ENCODE peak calls at places on chromosomes 6 and 20, in five cellular contexts. O is A549; V is CD8-positive, alpha-beta T cell; T is foreskin fibroblast; J is heart left ventricle. F is an unnamed sample.

GRCh38 chr20:48717095-48717958 is 110.5 kb downstream of the PREX1 start:
- DNase-seq in T (no peak), J (no peak), O (no peak), V (no peak), F (no peak)

GRCh38 chr6:35077006-35077712 is 64.0 kb downstream of the TCP11 start:
- DNase-seq in V (no peak), T (no peak), J (no peak), O (no peak), F (no peak)

GRCh38 chr6:97656236-97656635 is 373.2 kb upstream of the MMS22L start:
- DNase-seq in T (no peak), O (no peak), J (no peak), V (no peak), F (no peak)

GRCh38 chr6:81865712-81866111 is 113.2 kb upstream of the TENT5A start:
- DNase-seq in O (no peak), V (no peak), J (no peak), T (peak), F (no peak)

GRCh38 chr6:102571236-102571908 is 1177.9 kb downstream of the GRIK2 start:
- DNase-seq in J (no peak), O (no peak), V (no peak), T (no peak), F (no peak)

GRCh38 chr20:61280217-61280980 is 28.3 kb downstream of the CDH4 start:
- DNase-seq in J (no peak), V (no peak), T (no peak), O (no peak), F (no peak)

GRCh38 chr6:140043357-140043756 is 668.9 kb upstream of the CITED2 start:
- DNase-seq in V (no peak), O (peak), J (no peak), T (peak), F (no peak)

GRCh38 chr6:166687538-166688259 is 60.6 kb upstream of the RPS6KA2 start:
- DNase-seq in V (no peak), J (no peak), O (no peak), T (no peak), F (no peak)

GRCh38 chr6:113277111-113277510 is 580.0 kb upstream of the MARCKS start:
- DNase-seq in V (no peak), J (no peak), T (no peak), O (no peak), F (no peak)

GRCh38 chr20:40393161-40393560 is 295.9 kb downstream of the MAFB start:
- DNase-seq in O (no peak), T (no peak), V (no peak), J (no peak), F (no peak)

GRCh38 chr6:27188885-27189418 is 58.5 kb upstream of the PRSS16 start:
- DNase-seq in O (peak), J (peak), T (peak), V (no peak), F (peak)

GRCh38 chr20:10447028-10447427 is 11.9 kb downstream of the SLX4IP start:
- DNase-seq in T (no peak), O (peak), V (no peak), J (no peak), F (no peak)

GRCh38 chr20:21377701-21378100 is 19.6 kb downstream of the NKX2-4 start:
- DNase-seq in V (no peak), T (no peak), J (no peak), O (no peak), F (no peak)

GRCh38 chr6:108556864-108557493 is 3.7 kb upstream of the FOXO3 start:
- DNase-seq in T (peak), V (no peak), O (no peak), J (no peak), F (no peak)

GRCh38 chr20:38875170-38875993 is 50.8 kb upstream of the FAM83D start:
- DNase-seq in V (peak), O (no peak), J (no peak), T (no peak), F (no peak)

GRCh38 chr20:53937929-53938367 is 132.4 kb downstream of the BCAS1 start:
- DNase-seq in V (no peak), T (no peak), J (no peak), O (no peak), F (no peak)

GRCh38 chr20:46406986-46407670 is 713 bp upstream of the ELMO2 start:
- DNase-seq in V (peak), T (peak), O (no peak), J (peak), F (no peak)

GRCh38 chr6:54856137-54856536 is 9.6 kb downstream of the FAM83B start:
- DNase-seq in V (no peak), J (no peak), O (no peak), T (no peak), F (no peak)

GRCh38 chr6:33737267-33738026 is 9.3 kb downstream of the IP6K3 start:
- DNase-seq in T (no peak), J (peak), O (no peak), V (no peak), F (no peak)

GRCh38 chr6:134732761-134733160 is 217.1 kb downstream of the ALDH8A1 start:
- DNase-seq in T (no peak), J (no peak), V (no peak), O (no peak), F (no peak)

GRCh38 chr6:156757849-156758248 is 19.3 kb upstream of the ARID1B start:
- DNase-seq in V (no peak), J (no peak), O (no peak), T (no peak), F (no peak)

GRCh38 chr6:156748504-156748903 is 28.7 kb upstream of the ARID1B start:
- DNase-seq in T (no peak), O (no peak), J (no peak), V (no peak), F (no peak)

GRCh38 chr6:156747715-156748114 is 29.5 kb upstream of the ARID1B start:
- DNase-seq in V (no peak), T (no peak), J (no peak), O (no peak), F (no peak)

GRCh38 chr6:156756630-156757610 is 20.3 kb upstream of the ARID1B start:
- DNase-seq in T (no peak), V (no peak), O (no peak), J (no peak), F (no peak)

GRCh38 chr6:156752666-156753301 is 24.4 kb upstream of the ARID1B start:
- DNase-seq in O (peak), V (no peak), J (peak), T (no peak), F (no peak)
- TF ChIP-seq CTCF in O (no peak), V (no peak), J (peak), T (peak), F (no peak)

GRCh38 chr20:50245561-50246366 is 55.1 kb downstream of the CEBPB start:
- DNase-seq in J (peak), V (no peak), O (no peak), T (peak), F (no peak)

GRCh38 chr20:50248104-50248631 is 57.5 kb downstream of the CEBPB start:
- DNase-seq in J (peak), V (no peak), T (no peak), O (no peak), F (no peak)

GRCh38 chr20:50249447-50250388 is 59.1 kb downstream of the CEBPB start:
- DNase-seq in V (no peak), J (peak), O (no peak), T (no peak), F (no peak)

GRCh38 chr20:50246367-50247195 is 56.0 kb downstream of the CEBPB start:
- DNase-seq in J (peak), O (no peak), V (no peak), T (no peak), F (no peak)

DNA sequence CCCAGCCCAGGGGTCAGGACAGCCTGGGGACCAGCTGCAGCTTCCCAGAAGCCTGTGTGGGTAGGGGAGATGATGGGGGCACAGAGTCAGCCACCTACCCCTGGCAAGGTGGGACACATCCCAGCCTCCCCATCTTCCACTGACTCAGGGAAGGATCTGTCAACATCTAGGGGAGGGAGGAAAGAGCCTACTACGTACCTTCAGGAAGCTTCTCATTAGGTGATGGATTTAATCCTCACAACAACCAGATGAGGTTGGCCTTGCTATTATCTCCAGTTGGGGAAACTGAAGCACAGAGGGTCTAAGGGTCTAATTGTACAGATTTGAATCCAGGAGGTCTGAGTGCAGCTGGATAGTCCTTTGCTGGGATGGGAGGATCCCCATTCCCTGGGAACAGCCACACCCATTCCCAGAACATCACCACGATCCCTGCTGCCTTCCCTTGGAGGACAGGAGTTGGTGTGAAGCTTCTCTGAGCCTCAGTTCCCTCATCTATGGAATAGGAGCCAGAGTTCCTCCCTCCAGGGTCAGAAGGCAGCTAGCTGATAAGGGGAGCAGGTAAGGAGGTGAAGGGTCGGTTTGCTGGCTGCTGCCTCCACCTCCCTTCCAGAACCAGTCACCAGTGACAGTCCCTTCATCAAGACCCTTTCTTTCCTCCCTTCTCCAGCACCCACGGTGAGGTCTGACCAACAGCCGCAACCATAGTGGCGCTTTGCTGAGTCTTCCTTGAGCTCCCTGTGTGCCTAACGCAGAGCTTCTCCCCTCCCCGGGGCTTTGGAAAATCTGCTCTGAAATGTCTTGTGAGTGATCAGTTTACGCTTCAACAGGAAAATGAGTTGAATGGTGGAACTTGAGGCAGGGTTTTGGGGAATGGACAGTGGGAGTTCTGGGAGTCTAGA is 56.8 kb downstream of the CEBPB start:
- DNase-seq in T (no peak), V (no peak), O (no peak), J (peak), F (no peak)
- TF ChIP-seq CTCF in T (no peak), V (no peak), O (no peak), J (no peak), F (no peak)

GRCh38 chr6:15464211-15464725 is 198.6 kb downstream of the DTNBP1 start:
- DNase-seq in V (peak), O (peak), J (peak), T (no peak), F (no peak)
- TF ChIP-seq CTCF in V (peak), O (peak), J (peak), T (peak), F (peak)

GRCh38 chr6:154166140-154166539 is 127.1 kb downstream of the OPRM1 start:
- DNase-seq in O (no peak), T (no peak), V (no peak), J (no peak), F (no peak)
- TF ChIP-seq CTCF in O (no peak), T (no peak), V (no peak), J (no peak), F (peak)

GRCh38 chr20:51029963-51030930 is 7.3 kb upstream of the KCNG1 start:
- DNase-seq in V (no peak), O (no peak), T (no peak), J (peak), F (no peak)

GRCh38 chr20:51029556-51029955 is 6.6 kb upstream of the KCNG1 start:
- DNase-seq in O (no peak), T (no peak), V (no peak), J (no peak), F (no peak)

GRCh38 chr20:51027396-51027795 is 4.5 kb upstream of the KCNG1 start:
- DNase-seq in J (no peak), V (no peak), T (no peak), O (no peak), F (no peak)

GRCh38 chr20:51026317-51026716 is 3.4 kb upstream of the KCNG1 start:
- DNase-seq in T (no peak), V (no peak), J (no peak), O (no peak), F (no peak)

DNA sequence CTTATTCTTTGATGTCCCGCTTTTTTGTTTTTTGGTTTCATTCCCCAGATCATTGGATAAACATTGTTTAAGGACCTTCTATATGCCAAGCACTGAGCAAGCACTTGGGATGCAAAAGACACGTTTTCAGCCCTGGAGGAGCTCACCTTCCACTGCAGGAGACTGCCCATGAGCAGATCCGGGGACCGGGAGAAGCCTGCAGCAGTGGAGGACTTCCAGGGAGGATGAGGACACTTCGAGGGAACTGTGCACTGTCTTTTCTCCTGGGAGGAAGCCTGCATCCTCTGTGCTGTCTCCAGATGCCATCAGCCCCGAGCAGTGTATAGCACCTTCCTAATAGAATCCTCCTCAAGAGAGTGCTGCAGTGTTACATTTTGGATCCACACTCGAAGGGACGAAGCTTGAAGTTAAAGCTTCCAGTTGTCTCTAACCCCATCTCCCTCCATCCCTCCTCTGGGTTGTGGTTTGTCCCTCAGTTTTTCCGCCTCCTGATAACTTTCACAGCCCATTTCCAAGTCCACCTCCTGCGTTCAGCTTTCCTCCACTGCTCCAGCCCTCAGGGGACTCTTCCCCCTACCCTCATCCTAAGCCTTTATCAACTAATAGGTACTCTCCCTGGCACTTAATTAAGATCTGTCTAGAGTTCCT is 5.8 kb upstream of the KCNG1 start:
- DNase-seq in J (no peak), V (no peak), T (no peak), O (no peak), F (no peak)
- TF ChIP-seq CTCF in J (no peak), V (no peak), T (no peak), O (no peak), F (no peak)